ENCODE peak calls at places on chromosomes 3 and 15, in six cellular contexts. R is HepG2, U is adrenal gland, I is testis, X is heart left ventricle, T is GM12878. V is an unnamed sample.

GRCh38 chr15:41825145-41825544 is 2.7 kb upstream of the JMJD7 start:
- DNase-seq in R (no peak), U (no peak), I (no peak), X (no peak), T (no peak), V (no peak)

GRCh38 chr15:25091421-25092158 is 136.8 kb downstream of the SNRPN start:
- DNase-seq in R (no peak), U (peak; percentile 8), I (no peak), X (no peak), T (no peak), V (no peak)

GRCh38 chr3:94303897-94304296 is 241.0 kb downstream of the NSUN3 start:
- DNase-seq in R (no peak), U (no peak), I (peak; percentile 33), X (peak; percentile 30), T (no peak), V (no peak)

GRCh38 chr3:35120026-35120425 is 519.3 kb upstream of the ARPP21 start:
- DNase-seq in R (no peak), U (no peak), I (no peak), X (no peak), T (no peak), V (no peak)

GRCh38 chr15:65212097-65212496 is 824 bp upstream of the CILP start:
- DNase-seq in R (peak; percentile 42), U (no peak), I (no peak), X (no peak), T (no peak), V (no peak)

GRCh38 chr15:76192715-76193114 is 118.6 kb downstream of the ETFA start:
- DNase-seq in R (no peak), U (no peak), I (no peak), X (no peak), T (no peak), V (no peak)

GRCh38 chr3:189394599-189395121 is 222.9 kb downstream of the TPRG1 start:
- DNase-seq in R (no peak), U (no peak), I (no peak), X (no peak), T (peak; percentile 64), V (no peak)

GRCh38 chr15:74630284-74631086 is 14.8 kb downstream of the CLK3 start:
- DNase-seq in R (no peak), U (no peak), I (no peak), X (no peak), T (no peak), V (no peak)

GRCh38 chr3:4517643-4518042 is 24.5 kb downstream of the ITPR1 start:
- DNase-seq in R (no peak), U (no peak), I (no peak), X (no peak), T (no peak), V (no peak)

GRCh38 chr15:36911322-36911944 is 188.9 kb downstream of the MEIS2 start:
- DNase-seq in R (peak; percentile 21), U (no peak), I (no peak), X (no peak), T (no peak), V (no peak)

GRCh38 chr15:78808550-78808949 is 2.7 kb downstream of the ADAMTS7 start:
- DNase-seq in R (peak; percentile 39), U (no peak), I (peak; percentile 52), X (peak; percentile 67), T (no peak), V (no peak)

GRCh38 chr15:64013179-64014043 is 32.9 kb downstream of the DAPK2 start:
- DNase-seq in R (no peak), U (no peak), I (no peak), X (no peak), T (no peak), V (peak; percentile 60)

GRCh38 chr3:122577409-122578028 is at the start of gene PARP15:
- DNase-seq in R (no peak), U (no peak), I (peak; percentile 33), X (no peak), T (no peak), V (no peak)

GRCh38 chr15:33064878-33065277 is 129.6 kb downstream of the FMN1 start:
- DNase-seq in R (no peak), U (no peak), I (no peak), X (no peak), T (no peak), V (no peak)

GRCh38 chr3:11538581-11538980 is 105.1 kb downstream of the VGLL4 start:
- DNase-seq in R (no peak), U (no peak), I (no peak), X (no peak), T (no peak), V (no peak)

GRCh38 chr3:47685037-47685436 is 96.7 kb downstream of the SMARCC1 start:
- DNase-seq in R (no peak), U (no peak), I (no peak), X (no peak), T (no peak), V (no peak)

GRCh38 chr3:40057077-40057476 is 247.7 kb downstream of the MYRIP start:
- DNase-seq in R (no peak), U (no peak), I (no peak), X (no peak), T (no peak), V (no peak)

GRCh38 chr3:55343486-55344357 is 143.4 kb downstream of the WNT5A start:
- DNase-seq in R (no peak), U (no peak), I (no peak), X (no peak), T (no peak), V (no peak)

GRCh38 chr3:58793938-58794337 is 127.4 kb upstream of the FAM3D start:
- DNase-seq in R (peak; percentile 2), U (no peak), I (no peak), X (no peak), T (no peak), V (no peak)

GRCh38 chr3:123783811-123784210 is 100.3 kb downstream of the MYLK start:
- DNase-seq in R (no peak), U (no peak), I (no peak), X (no peak), T (no peak), V (no peak)

GRCh38 chr3:98339031-98339430 is 14.6 kb upstream of the OR5K4 start:
- DNase-seq in R (no peak), U (no peak), I (no peak), X (no peak), T (no peak), V (no peak)

GRCh38 chr3:164918915-164919314 is 159.4 kb downstream of the SI start:
- DNase-seq in R (no peak), U (no peak), I (no peak), X (no peak), T (no peak), V (no peak)

GRCh38 chr15:72585659-72586058 is 68.8 kb upstream of the GOLGA6B start:
- DNase-seq in R (peak; percentile 7), U (no peak), I (no peak), X (no peak), T (no peak), V (no peak)

GRCh38 chr3:64214697-64215018 is 10.6 kb downstream of the PRICKLE2 start:
- DNase-seq in R (no peak), U (no peak), I (no peak), X (peak; percentile 50), T (no peak), V (no peak)

GRCh38 chr15:73375755-73376305 is 7.1 kb upstream of the HCN4 start:
- DNase-seq in R (no peak), U (peak; percentile 39), I (no peak), X (peak; percentile 71), T (no peak), V (no peak)

DNA sequence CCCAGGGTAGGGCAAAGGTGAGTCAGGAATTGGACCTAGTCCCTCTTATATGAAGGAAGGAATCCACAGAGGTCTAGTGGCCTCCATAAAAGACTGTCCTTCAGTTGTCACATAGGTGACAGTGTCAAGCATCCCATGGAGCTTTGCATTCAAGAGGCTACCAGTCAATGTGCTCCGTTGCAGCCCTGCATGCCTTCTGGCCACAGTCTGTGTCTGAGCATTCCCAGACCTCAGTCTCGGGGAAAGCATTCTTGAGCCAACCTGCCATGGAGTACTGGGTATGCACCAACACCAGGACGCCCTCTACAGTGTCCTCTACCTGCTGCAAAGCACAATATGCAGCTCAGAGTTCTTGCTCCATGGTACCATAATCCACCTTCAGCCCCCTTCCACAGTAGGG is 46.7 kb upstream of the VGLL3 start:
- DNase-seq in R (no peak), U (no peak), I (no peak), X (no peak), T (no peak), V (no peak)
- TF ChIP-seq POLR2A in R (no peak), U (no peak), I (no peak), X (no peak), T (no peak), V (no peak)

GRCh38 chr3:38834110-38834509 is 18.1 kb upstream of the SCN10A start:
- DNase-seq in R (peak; percentile 50), U (peak; percentile 37), I (no peak), X (peak; percentile 78), T (no peak), V (no peak)
- TF ChIP-seq POLR2A in R (no peak), U (no peak), I (no peak), X (no peak), T (no peak), V (no peak)

GRCh38 chr15:67108122-67108871 is 42.9 kb downstream of the SMAD3 start:
- DNase-seq in R (peak; percentile 33), U (no peak), I (no peak), X (peak; percentile 15), T (no peak), V (no peak)

GRCh38 chr15:67105065-67105951 is 39.9 kb downstream of the SMAD3 start:
- DNase-seq in R (peak; percentile 93), U (peak; percentile 89), I (peak; percentile 76), X (peak; percentile 64), T (no peak), V (peak; percentile 57)

GRCh38 chr15:67106764-67107013 is 41.3 kb downstream of the SMAD3 start:
- DNase-seq in R (no peak), U (no peak), I (no peak), X (no peak), T (no peak), V (no peak)

GRCh38 chr15:67105991-67106763 is 40.8 kb downstream of the SMAD3 start:
- DNase-seq in R (no peak), U (no peak), I (no peak), X (no peak), T (no peak), V (no peak)

DNA sequence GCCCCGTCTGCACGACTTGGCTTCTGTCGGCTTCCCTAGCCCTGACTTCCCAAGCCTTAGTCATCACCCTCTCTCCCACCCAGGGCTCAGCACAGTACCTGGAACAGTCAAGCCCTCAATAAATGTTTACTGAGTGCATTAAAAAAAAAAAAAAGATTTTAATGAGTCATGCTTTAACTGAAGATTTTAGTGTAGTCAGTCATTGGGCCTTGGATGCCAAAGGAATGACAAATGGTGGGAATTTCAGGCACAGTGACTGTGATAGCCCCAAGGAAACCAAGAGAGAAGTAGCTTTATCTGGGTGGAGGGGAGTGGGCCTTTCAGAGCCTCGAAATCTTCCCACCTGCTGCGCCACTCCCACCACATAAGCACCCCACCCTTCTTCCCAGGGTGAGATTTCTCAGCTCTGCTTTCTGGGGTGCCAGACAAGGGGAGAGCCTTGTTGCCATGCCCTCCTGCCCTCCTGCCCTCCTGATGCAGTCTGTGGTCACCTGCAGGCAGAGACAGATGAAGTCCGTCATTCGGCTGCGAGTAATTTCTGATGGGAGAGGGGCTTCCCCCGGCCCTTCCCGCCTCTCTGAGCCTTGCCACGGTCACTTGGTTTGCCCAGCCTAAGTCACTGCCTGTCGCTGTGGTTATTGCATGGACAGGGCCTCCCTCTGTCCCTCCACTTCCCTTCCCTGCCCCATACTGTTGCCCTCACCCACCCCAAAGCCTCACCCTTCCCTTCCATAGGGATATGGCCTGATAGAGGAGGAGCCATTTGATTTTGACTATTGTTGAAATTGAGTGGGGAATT is 41.8 kb downstream of the SMAD3 start:
- DNase-seq in R (peak; percentile 65), U (peak; percentile 77), I (no peak), X (peak; percentile 85), T (no peak), V (peak; percentile 82)
- TF ChIP-seq POLR2A in R (no peak), U (no peak), I (no peak), X (no peak), T (peak; percentile 21), V (no peak)

GRCh38 chr3:115989927-115990326 is 366.6 kb downstream of the GAP43 start:
- DNase-seq in R (no peak), U (no peak), I (no peak), X (no peak), T (no peak), V (no peak)
- TF ChIP-seq POLR2A in R (no peak), U (no peak), I (no peak), X (no peak), T (no peak), V (no peak)

V was measured in stomach.